ENCODE peak calls at places on chromosomes 4 and X, in nine cellular contexts. M, U, O, A, W, K, V, E and Y are unnamed samples.
A peak's percentile ranks its signal among the peaks of the same experiment; 100 is the strongest.

GRCh38 chrX:107398115-107398514 is 51.3 kb upstream of the FRMPD3 start:
- DNase-seq in M (no peak), U (no peak), O (no peak), A (no peak), W (no peak), K (peak; percentile 20), V (no peak), E (peak; percentile 7), Y (no peak)

GRCh38 chr4:110848787-110849186 is 225.9 kb upstream of the PITX2 start:
- DNase-seq in M (no peak), U (no peak), O (no peak), A (no peak), W (no peak), K (no peak), V (no peak), E (no peak), Y (no peak)

GRCh38 chrX:121496966-121497365 is 449.6 kb downstream of the GLUD2 start:
- DNase-seq in M (peak; percentile 60), U (no peak), O (no peak), A (no peak), W (no peak), K (no peak), V (no peak), E (no peak), Y (no peak)

GRCh38 chr4:107835409-107835808 is 10.7 kb downstream of the SGMS2 start:
- DNase-seq in M (no peak), U (no peak), O (no peak), A (no peak), W (no peak), K (no peak), V (no peak), E (no peak), Y (no peak)

GRCh38 chr4:40255722-40256281 is 59.0 kb downstream of the RHOH start:
- DNase-seq in M (peak; percentile 96), U (no peak), O (no peak), A (peak; percentile 95), W (peak; percentile 93), K (no peak), V (no peak), E (no peak), Y (peak; percentile 83)

GRCh38 chrX:149510386-149510785 is 5.3 kb upstream of the IDS start:
- DNase-seq in M (no peak), U (peak; percentile 13), O (no peak), A (no peak), W (no peak), K (no peak), V (no peak), E (no peak), Y (no peak)

GRCh38 chr4:53128959-53129358 is 236.9 kb downstream of the SCFD2 start:
- DNase-seq in M (peak; percentile 34), U (no peak), O (no peak), A (peak; percentile 74), W (no peak), K (no peak), V (peak; percentile 72), E (no peak), Y (no peak)

GRCh38 chr4:36187723-36188333 is 56.5 kb downstream of the ARAP2 start:
- DNase-seq in M (peak; percentile 62), U (peak; percentile 57), O (no peak), A (peak; percentile 16), W (no peak), K (peak; percentile 39), V (no peak), E (peak; percentile 8), Y (no peak)

GRCh38 chrX:75603833-75604232 is 81.0 kb upstream of the ZDHHC15 start:
- DNase-seq in M (peak; percentile 47), U (peak; percentile 33), O (no peak), A (peak; percentile 19), W (no peak), K (peak; percentile 22), V (no peak), E (peak; percentile 48), Y (no peak)

GRCh38 chr4:48680848-48681568 is 99.1 kb downstream of the FRYL start:
- DNase-seq in M (no peak), U (no peak), O (no peak), A (no peak), W (no peak), K (no peak), V (no peak), E (no peak), Y (no peak)

GRCh38 chr4:48687313-48687712 is 92.8 kb downstream of the FRYL start:
- DNase-seq in M (no peak), U (no peak), O (no peak), A (no peak), W (no peak), K (no peak), V (no peak), E (no peak), Y (no peak)

GRCh38 chr4:48683784-48684666 is 96.1 kb downstream of the FRYL start:
- DNase-seq in M (no peak), U (no peak), O (no peak), A (no peak), W (no peak), K (peak; percentile 30), V (no peak), E (no peak), Y (no peak)

GRCh38 chr4:48686369-48686768 is 93.7 kb downstream of the FRYL start:
- DNase-seq in M (no peak), U (no peak), O (no peak), A (no peak), W (no peak), K (no peak), V (no peak), E (no peak), Y (no peak)

DNA sequence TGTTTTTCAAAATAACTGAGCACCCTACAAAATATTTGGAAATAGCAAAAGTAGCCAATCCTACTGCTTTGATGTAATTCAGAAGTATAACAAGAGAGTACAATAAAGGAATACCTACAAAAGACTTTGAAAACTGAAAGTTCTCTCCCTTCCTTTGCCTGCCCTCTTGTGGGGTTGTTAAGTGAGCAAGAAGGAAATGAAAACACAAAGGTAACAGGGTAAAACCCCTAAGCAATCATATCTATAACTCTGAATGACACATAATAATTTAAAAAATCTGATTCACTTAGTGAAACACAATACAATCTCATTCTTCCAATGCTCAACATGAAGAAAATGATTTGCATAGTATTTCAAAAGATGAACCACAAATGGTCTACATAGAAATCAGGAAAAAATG is 98.2 kb downstream of the FRYL start:
- DNase-seq in M (peak; percentile 75), U (no peak), O (no peak), A (peak; percentile 64), W (no peak), K (peak; percentile 49), V (no peak), E (peak; percentile 39), Y (no peak)
- TF ChIP-seq CTCF in M (peak; percentile 68), U (peak; percentile 17), O (no peak), A (peak; percentile 50), W (peak; percentile 21), K (no peak), V (no peak), E (peak; percentile 42), Y (peak; percentile 46)

DNA sequence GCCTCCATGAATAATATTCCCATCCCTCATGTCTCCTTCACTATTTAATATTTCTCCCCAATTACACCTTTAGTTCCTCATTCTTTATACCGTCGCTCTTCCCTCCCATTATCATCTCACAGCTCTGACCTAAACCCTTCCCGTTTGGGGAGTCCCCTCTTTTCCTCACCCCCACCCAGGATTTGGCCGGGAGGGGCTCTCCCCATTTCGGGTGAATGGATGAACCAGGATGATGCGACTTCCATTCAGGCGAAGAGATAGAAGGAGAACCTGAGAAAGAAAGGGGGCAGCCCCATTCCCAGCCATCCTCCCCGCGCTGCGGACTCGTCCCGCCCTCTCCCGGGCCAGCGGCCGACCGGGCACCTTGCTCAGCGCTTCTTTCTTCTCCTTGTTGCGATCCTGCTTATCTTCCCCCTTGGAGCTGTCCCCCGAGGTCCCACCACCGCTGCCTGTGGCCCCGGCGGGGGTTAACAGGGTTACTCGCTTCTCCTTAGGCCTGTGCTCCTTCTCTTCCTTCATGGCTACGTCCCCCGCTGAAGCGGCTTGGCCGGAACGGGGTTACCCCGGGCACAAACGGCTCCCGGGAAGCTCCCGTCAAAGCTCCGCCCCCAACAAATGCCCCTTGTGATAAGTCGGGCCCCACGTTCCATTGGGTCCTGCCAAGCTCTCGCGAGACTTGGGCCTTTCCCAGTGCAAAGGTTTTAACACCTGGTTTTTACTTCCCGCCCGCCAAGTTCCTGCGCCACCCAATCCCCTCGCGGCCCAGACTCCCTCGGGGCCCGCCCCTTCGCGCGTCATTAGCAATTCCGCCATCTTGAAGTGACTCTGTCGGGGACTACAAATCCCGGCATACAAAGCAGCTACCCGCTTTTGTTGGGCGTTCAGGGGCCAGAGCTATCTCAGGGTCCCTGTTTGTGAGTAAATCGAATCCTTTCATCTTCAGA is at the start of gene UPF3B:
- DNase-seq in M (peak; percentile 99), U (peak; percentile 98), O (peak; percentile 92), A (peak; percentile 98), W (peak; percentile 87), K (peak; percentile 98), V (peak; percentile 88), E (peak; percentile 88), Y (peak; percentile 96)
- TF ChIP-seq CTCF in M (no peak), U (no peak), O (no peak), A (no peak), W (no peak), K (no peak), V (no peak), E (no peak), Y (no peak)

GRCh38 chrX:37905436-37906147 is 58.2 kb upstream of the DYNLT3 start:
- DNase-seq in M (peak; percentile 63), U (peak; percentile 69), O (peak; percentile 38), A (peak; percentile 28), W (no peak), K (no peak), V (no peak), E (no peak), Y (no peak)

GRCh38 chrX:37910186-37910585 is 62.8 kb upstream of the DYNLT3 start:
- DNase-seq in M (no peak), U (no peak), O (no peak), A (no peak), W (no peak), K (no peak), V (no peak), E (no peak), Y (no peak)

GRCh38 chrX:37906357-37906756 is 59.0 kb upstream of the DYNLT3 start:
- DNase-seq in M (no peak), U (no peak), O (no peak), A (no peak), W (no peak), K (no peak), V (no peak), E (no peak), Y (no peak)

DNA sequence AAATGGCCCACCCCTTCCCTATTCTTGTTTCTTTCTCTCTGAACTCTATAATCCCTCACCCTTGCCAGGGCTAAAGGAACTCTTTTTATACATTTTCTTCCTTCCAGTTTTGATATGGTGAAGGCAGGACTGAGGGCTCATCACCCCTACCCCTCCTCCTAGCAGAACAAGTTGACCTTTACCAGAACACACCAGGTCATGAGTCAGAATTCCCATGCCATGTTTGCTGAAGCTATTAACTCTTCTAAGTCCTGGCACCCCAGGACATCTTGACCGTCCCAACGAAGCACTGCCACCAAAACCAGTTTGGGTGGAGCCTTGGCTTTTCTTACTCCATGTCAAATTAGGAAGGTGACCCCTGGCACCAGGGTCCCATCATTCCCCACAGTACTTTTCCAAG is 57.5 kb upstream of the DYNLT3 start:
- DNase-seq in M (no peak), U (no peak), O (no peak), A (no peak), W (no peak), K (no peak), V (no peak), E (no peak), Y (no peak)
- TF ChIP-seq CTCF in M (no peak), U (no peak), O (no peak), A (no peak), W (no peak), K (no peak), V (no peak), E (no peak), Y (no peak)

GRCh38 chr4:19850909-19851308 is 400.8 kb upstream of the SLIT2 start:
- DNase-seq in M (peak; percentile 91), U (no peak), O (no peak), A (peak; percentile 60), W (peak; percentile 70), K (no peak), V (no peak), E (no peak), Y (no peak)
- TF ChIP-seq CTCF in M (peak; percentile 57), U (no peak), O (no peak), A (no peak), W (peak; percentile 26), K (no peak), V (no peak), E (no peak), Y (no peak)